ENCODE peak calls at places on chromosome 10, in four cellular contexts. Z is Panc1, J is GM06990, L is PC-9. X is an unnamed sample.

GRCh38 chr10:91652364-91652763 is 19.5 kb upstream of the PPP1R3C start:
- DNase-seq in Z (no peak), L (peak; percentile 72), J (no peak), X (no peak)

GRCh38 chr10:120946497-120946896 is 95.3 kb downstream of the WDR11 start:
- DNase-seq in L (no peak), J (no peak), Z (no peak), X (no peak)

GRCh38 chr10:19247843-19248242 is 199.2 kb downstream of the MALRD1 start:
- DNase-seq in Z (no peak), L (no peak), J (no peak), X (no peak)

GRCh38 chr10:77081411-77082010 is 556.1 kb downstream of the KCNMA1 start:
- DNase-seq in Z (no peak), J (no peak), L (no peak), X (no peak)

GRCh38 chr10:77795426-77796055 is 131.0 kb downstream of the DLG5 start:
- DNase-seq in Z (no peak), L (no peak), J (no peak), X (no peak)

GRCh38 chr10:16896993-16897392 is 79.8 kb upstream of the RSU1 start:
- DNase-seq in Z (no peak), L (no peak), J (no peak), X (no peak)

GRCh38 chr10:110996256-110996655 is 76.9 kb downstream of the SHOC2 start:
- DNase-seq in L (no peak), Z (no peak), J (no peak), X (no peak)

GRCh38 chr10:42935466-42935865 is 141.4 kb upstream of the RET start:
- DNase-seq in L (no peak), Z (no peak), J (no peak), X (no peak)

GRCh38 chr10:33211123-33211878 is 123.2 kb downstream of the NRP1 start:
- DNase-seq in Z (no peak), L (no peak), J (no peak), X (no peak)

GRCh38 chr10:69367469-69367868 is 49.2 kb downstream of the TACR2 start:
- DNase-seq in Z (no peak), J (no peak), L (no peak), X (no peak)

GRCh38 chr10:59225211-59225610 is 48.8 kb downstream of the PHYHIPL start:
- DNase-seq in L (no peak), Z (no peak), J (no peak), X (no peak)

GRCh38 chr10:104327745-104328635 is 10.3 kb downstream of the ITPRIP start:
- DNase-seq in Z (no peak), L (no peak), J (no peak), X (no peak)

GRCh38 chr10:7409732-7410168 is 1.1 kb downstream of the SFMBT2 start:
- DNase-seq in Z (no peak), J (no peak), L (no peak), X (peak; percentile 32)

GRCh38 chr10:68271104-68271882 is 39.4 kb upstream of the ATOH7 start:
- DNase-seq in J (no peak), Z (no peak), L (no peak), X (no peak)

GRCh38 chr10:71582019-71582418 is 137.6 kb downstream of the C10orf105 start:
- DNase-seq in L (no peak), Z (no peak), J (no peak), X (no peak)

GRCh38 chr10:659710-660141 is 29.7 kb downstream of the DIP2C start:
- DNase-seq in Z (no peak), J (no peak), L (no peak), X (no peak)

GRCh38 chr10:97196213-97197029 is 10.7 kb upstream of the SLIT1 start:
- DNase-seq in L (no peak), Z (peak; percentile 36), J (peak; percentile 74), X (peak; percentile 79)

GRCh38 chr10:129231821-129232220 is 235.2 kb upstream of the MGMT start:
- DNase-seq in Z (no peak), J (no peak), L (no peak), X (no peak)
- TF ChIP-seq CTCF in Z (peak; percentile 35), J (no peak), L (no peak), X (no peak)

GRCh38 chr10:99740261-99740660 is 8.2 kb downstream of the CUTC start:
- DNase-seq in J (no peak), Z (no peak), L (no peak), X (no peak)
- TF ChIP-seq CTCF in J (no peak), Z (no peak), L (no peak), X (no peak)

GRCh38 chr10:34862892-34863291 is 47.8 kb upstream of the PARD3 start:
- DNase-seq in J (no peak), L (no peak), Z (no peak), X (no peak)

GRCh38 chr10:34854147-34854601 is 39.1 kb upstream of the PARD3 start:
- DNase-seq in Z (no peak), J (no peak), L (peak; percentile 41), X (no peak)

GRCh38 chr10:34858003-34858402 is 42.9 kb upstream of the PARD3 start:
- DNase-seq in L (no peak), J (no peak), Z (no peak), X (no peak)

GRCh38 chr10:34861293-34862004 is 46.4 kb upstream of the PARD3 start:
- DNase-seq in Z (no peak), J (no peak), L (no peak), X (no peak)

DNA sequence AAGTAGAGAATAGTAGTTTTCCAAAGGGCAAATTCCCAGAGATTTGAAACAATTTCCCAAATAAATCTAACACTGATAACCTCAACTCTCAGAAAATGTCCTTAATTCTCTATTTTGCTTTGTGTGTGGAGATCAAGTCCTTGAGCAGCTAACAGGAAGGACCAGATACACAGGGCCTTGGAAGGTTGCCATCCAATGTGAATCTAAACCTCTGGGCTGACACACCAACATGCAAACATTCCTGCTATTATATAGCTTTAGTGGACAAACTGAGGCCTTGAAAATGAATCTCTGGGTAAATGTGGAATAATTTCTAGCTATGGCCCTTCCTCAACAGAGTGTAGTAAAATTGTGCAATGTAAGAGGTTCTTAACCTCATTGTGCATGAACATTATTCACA is 44.1 kb upstream of the PARD3 start:
- DNase-seq in Z (no peak), J (no peak), L (no peak), X (no peak)
- TF ChIP-seq CTCF in Z (no peak), J (no peak), L (no peak), X (no peak)

DNA sequence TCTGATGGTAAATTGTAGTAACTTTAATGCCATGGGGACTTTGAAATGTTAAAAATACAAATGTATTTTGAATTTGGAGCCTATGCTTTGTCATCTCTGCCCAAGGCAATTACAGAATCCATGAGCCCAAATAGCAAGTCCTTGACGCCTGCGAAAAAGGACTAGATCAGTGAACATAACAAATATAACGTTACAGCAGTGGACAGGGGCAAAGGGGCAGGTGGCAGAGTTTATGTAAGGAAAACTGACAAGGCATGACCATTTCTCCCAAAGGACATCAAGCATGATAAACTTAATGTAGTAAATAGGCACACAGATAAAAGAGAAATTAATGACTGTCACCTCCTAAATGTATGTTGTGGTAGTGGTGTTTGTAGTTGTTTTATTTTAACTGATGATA is 297.1 kb downstream of the LRRTM3 start:
- DNase-seq in J (no peak), L (no peak), Z (no peak), X (no peak)
- TF ChIP-seq CTCF in J (no peak), L (no peak), Z (no peak), X (no peak)

GRCh38 chr10:87506988-87507387 is 2.3 kb downstream of the MINPP1 start:
- DNase-seq in J (no peak), Z (no peak), L (no peak), X (no peak)

GRCh38 chr10:87504667-87505365 is at the start of gene MINPP1:
- DNase-seq in L (peak; percentile 60), Z (no peak), J (peak; percentile 89), X (peak; percentile 90)

GRCh38 chr10:87503892-87504291 is 801 bp upstream of the MINPP1 start:
- DNase-seq in L (no peak), J (no peak), Z (no peak), X (no peak)

GRCh38 chr10:87504307-87504666 is 406 bp upstream of the MINPP1 start:
- DNase-seq in L (no peak), Z (no peak), J (no peak), X (no peak)

DNA sequence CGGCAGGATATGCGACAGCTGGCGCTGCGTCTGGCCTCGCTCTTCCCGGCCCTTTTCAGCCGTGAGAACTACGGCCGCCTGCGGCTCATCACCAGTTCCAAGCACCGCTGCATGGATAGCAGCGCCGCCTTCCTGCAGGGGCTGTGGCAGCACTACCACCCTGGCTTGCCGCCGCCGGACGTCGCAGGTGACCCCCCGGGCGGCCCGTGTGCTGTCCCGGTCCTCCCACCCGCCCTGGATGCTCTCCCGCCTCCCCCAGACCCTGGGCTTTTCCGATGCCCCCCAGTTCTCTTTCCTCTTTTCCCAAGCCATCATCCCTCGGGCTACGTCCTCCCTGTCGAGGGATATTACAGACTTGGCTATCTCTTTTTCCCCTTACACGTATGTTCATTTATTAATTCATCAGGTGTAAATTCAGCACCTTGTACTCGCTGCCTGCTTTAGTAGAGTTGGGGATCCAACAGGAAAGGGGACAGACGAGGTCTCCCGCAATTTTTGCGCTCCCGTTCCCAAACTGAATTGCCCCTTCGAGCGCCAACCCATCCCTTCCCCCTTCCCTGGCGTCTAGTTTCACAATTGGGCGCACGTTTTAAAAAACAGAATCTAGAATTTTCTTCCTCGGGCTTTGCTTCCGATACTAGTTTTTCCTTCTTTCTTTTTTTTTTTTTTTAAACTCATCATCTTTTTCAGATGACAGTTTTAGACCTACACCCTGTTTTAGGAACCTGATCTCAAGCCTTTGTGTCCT is 847 bp downstream of the MINPP1 start:
- DNase-seq in Z (no peak), L (peak; percentile 42), J (no peak), X (peak; percentile 76)
- TF ChIP-seq CTCF in Z (peak; percentile 91), L (peak; percentile 51), J (peak; percentile 84), X (peak; percentile 63)

DNA sequence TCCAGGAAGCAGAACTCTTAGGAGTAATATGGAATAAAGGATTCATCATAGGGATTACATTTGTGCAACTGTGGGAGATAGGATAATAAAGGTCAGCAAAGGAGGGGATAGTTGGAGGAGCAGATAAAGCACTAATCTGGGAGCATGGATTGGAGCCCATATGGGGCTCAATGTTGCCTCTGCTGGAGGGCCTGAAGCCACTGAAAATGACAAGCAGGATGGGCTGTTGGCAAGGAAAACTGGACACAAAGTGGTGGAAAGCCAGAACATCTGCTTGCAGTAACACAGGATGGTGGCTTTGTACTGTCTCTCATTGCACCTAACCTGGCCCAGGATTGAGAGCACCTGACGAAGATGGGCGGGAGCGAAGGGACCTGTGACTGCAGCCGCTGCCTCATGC is 15.0 kb upstream of the COMMD3 start:
- DNase-seq in J (no peak), L (no peak), Z (no peak), X (no peak)
- TF ChIP-seq CTCF in J (peak; percentile 6), L (peak; percentile 10), Z (no peak), X (no peak)

GRCh38 chr10:102713814-102714620 is at the start of gene ARL3:
- DNase-seq in Z (peak; percentile 85), L (peak; percentile 89), J (peak; percentile 98), X (peak; percentile 98)
- TF ChIP-seq CTCF in Z (no peak), L (peak; percentile 41), J (peak; percentile 50), X (no peak)

GRCh38 chr10:15370741-15371701 is at the start of gene FAM171A1:
- DNase-seq in L (no peak), J (peak; percentile 51), Z (no peak), X (peak; percentile 57)
- TF ChIP-seq CTCF in L (no peak), J (peak; percentile 10), Z (peak; percentile 84), X (peak; percentile 54)

GRCh38 chr10:87842776-87843497 is 20.4 kb downstream of the KLLN start:
- DNase-seq in J (no peak), Z (no peak), L (no peak), X (no peak)
- TF ChIP-seq CTCF in J (no peak), Z (no peak), L (no peak), X (no peak)